ENCODE peak calls at places on chromosomes 16 and 17, in nine cellular contexts. One of them, this sample, is unnamed.

GRCh38 chr16:81797443-81797842 is 18.4 kb downstream of the PLCG2 start:
- DNase-seq in body of pancreas: no peak
- DNase-seq in right lobe of liver: no peak
- DNase-seq in colonic mucosa: no peak
- DNase-seq in small intestine: no peak
- DNase-seq in upper lobe of right lung: no peak
- DNase-seq in fibroblast of the aortic adventitia: no peak
- DNase-seq in AG04449: no peak
- DNase-seq in AG09309: no peak
- DNase-seq in this sample: no peak

GRCh38 chr16:51267676-51268075 is 116.6 kb upstream of the SALL1 start:
- DNase-seq in small intestine: no peak
- DNase-seq in body of pancreas: no peak
- DNase-seq in AG09309: no peak
- DNase-seq in colonic mucosa: no peak
- DNase-seq in upper lobe of right lung: no peak
- DNase-seq in right lobe of liver: no peak
- DNase-seq in AG04449: no peak
- DNase-seq in fibroblast of the aortic adventitia: no peak
- DNase-seq in this sample: no peak

GRCh38 chr17:63550816-63551639 is 751 bp downstream of the DCAF7 start:
- DNase-seq in AG04449: no peak
- DNase-seq in fibroblast of the aortic adventitia: peak
- DNase-seq in upper lobe of right lung: peak
- DNase-seq in colonic mucosa: peak
- DNase-seq in small intestine: peak
- DNase-seq in AG09309: no peak
- DNase-seq in right lobe of liver: no peak
- DNase-seq in body of pancreas: no peak
- DNase-seq in this sample: no peak

GRCh38 chr16:68779891-68780290 is 42.8 kb downstream of the CDH1 start:
- DNase-seq in colonic mucosa: peak
- DNase-seq in upper lobe of right lung: no peak
- DNase-seq in right lobe of liver: peak
- DNase-seq in AG04449: no peak
- DNase-seq in AG09309: no peak
- DNase-seq in fibroblast of the aortic adventitia: no peak
- DNase-seq in small intestine: no peak
- DNase-seq in body of pancreas: peak
- DNase-seq in this sample: no peak

GRCh38 chr17:18981642-18982424 is 22.7 kb downstream of the FAM83G start:
- DNase-seq in body of pancreas: peak
- DNase-seq in AG04449: peak
- DNase-seq in small intestine: peak
- DNase-seq in AG09309: peak
- DNase-seq in right lobe of liver: peak
- DNase-seq in fibroblast of the aortic adventitia: peak
- DNase-seq in upper lobe of right lung: no peak
- DNase-seq in colonic mucosa: peak
- DNase-seq in this sample: no peak

GRCh38 chr16:27458196-27458728 is 56.3 kb downstream of the IL21R start:
- DNase-seq in small intestine: no peak
- DNase-seq in colonic mucosa: no peak
- DNase-seq in upper lobe of right lung: no peak
- DNase-seq in fibroblast of the aortic adventitia: no peak
- DNase-seq in AG04449: no peak
- DNase-seq in body of pancreas: no peak
- DNase-seq in right lobe of liver: no peak
- DNase-seq in AG09309: no peak
- DNase-seq in this sample: no peak

GRCh38 chr17:78879679-78880186 is 23.3 kb downstream of the CEP295NL start:
- DNase-seq in AG04449: peak
- DNase-seq in colonic mucosa: peak
- DNase-seq in small intestine: no peak
- DNase-seq in upper lobe of right lung: peak
- DNase-seq in AG09309: peak
- DNase-seq in right lobe of liver: no peak
- DNase-seq in fibroblast of the aortic adventitia: peak
- DNase-seq in body of pancreas: peak
- DNase-seq in this sample: no peak

GRCh38 chr17:43982171-43982570 is 22.3 kb upstream of the NAGS start:
- DNase-seq in upper lobe of right lung: no peak
- DNase-seq in AG04449: no peak
- DNase-seq in colonic mucosa: no peak
- DNase-seq in small intestine: no peak
- DNase-seq in right lobe of liver: no peak
- DNase-seq in fibroblast of the aortic adventitia: no peak
- DNase-seq in body of pancreas: no peak
- DNase-seq in AG09309: no peak
- DNase-seq in this sample: no peak

GRCh38 chr16:87603684-87604571 is 1.6 kb downstream of the JPH3 start:
- DNase-seq in AG09309: no peak
- DNase-seq in small intestine: no peak
- DNase-seq in upper lobe of right lung: no peak
- DNase-seq in body of pancreas: no peak
- DNase-seq in AG04449: no peak
- DNase-seq in fibroblast of the aortic adventitia: no peak
- DNase-seq in colonic mucosa: no peak
- DNase-seq in right lobe of liver: no peak
- DNase-seq in this sample: no peak

GRCh38 chr16:851209-851810 is 50.8 kb upstream of the GNG13 start:
- DNase-seq in colonic mucosa: no peak
- DNase-seq in AG04449: no peak
- DNase-seq in fibroblast of the aortic adventitia: no peak
- DNase-seq in right lobe of liver: no peak
- DNase-seq in AG09309: no peak
- DNase-seq in body of pancreas: no peak
- DNase-seq in small intestine: no peak
- DNase-seq in upper lobe of right lung: no peak
- DNase-seq in this sample: no peak

GRCh38 chr16:66950971-66951790 is 9.9 kb upstream of the CES3 start:
- DNase-seq in right lobe of liver: no peak
- DNase-seq in AG09309: no peak
- DNase-seq in colonic mucosa: no peak
- DNase-seq in upper lobe of right lung: no peak
- DNase-seq in fibroblast of the aortic adventitia: no peak
- DNase-seq in small intestine: no peak
- DNase-seq in AG04449: no peak
- DNase-seq in body of pancreas: no peak
- DNase-seq in this sample: no peak

GRCh38 chr16:55640714-55641327 is 15.0 kb upstream of the SLC6A2 start:
- DNase-seq in AG09309: no peak
- DNase-seq in colonic mucosa: no peak
- DNase-seq in fibroblast of the aortic adventitia: no peak
- DNase-seq in body of pancreas: no peak
- DNase-seq in small intestine: no peak
- DNase-seq in upper lobe of right lung: no peak
- DNase-seq in AG04449: no peak
- DNase-seq in right lobe of liver: no peak
- DNase-seq in this sample: no peak

GRCh38 chr16:85991425-85991824 is 92.5 kb downstream of the IRF8 start:
- DNase-seq in colonic mucosa: no peak
- DNase-seq in body of pancreas: no peak
- DNase-seq in fibroblast of the aortic adventitia: no peak
- DNase-seq in small intestine: no peak
- DNase-seq in upper lobe of right lung: peak
- DNase-seq in AG09309: no peak
- DNase-seq in right lobe of liver: no peak
- DNase-seq in AG04449: no peak
- DNase-seq in this sample: no peak

GRCh38 chr17:63402808-63403207 is 43.3 kb downstream of the CYB561 start:
- DNase-seq in AG04449: no peak
- DNase-seq in upper lobe of right lung: no peak
- DNase-seq in right lobe of liver: no peak
- DNase-seq in fibroblast of the aortic adventitia: peak
- DNase-seq in colonic mucosa: no peak
- DNase-seq in AG09309: no peak
- DNase-seq in small intestine: no peak
- DNase-seq in body of pancreas: no peak
- DNase-seq in this sample: no peak

GRCh38 chr16:17275989-17276530 is 194.7 kb downstream of the XYLT1 start:
- DNase-seq in AG09309: no peak
- DNase-seq in fibroblast of the aortic adventitia: no peak
- DNase-seq in small intestine: no peak
- DNase-seq in upper lobe of right lung: no peak
- DNase-seq in right lobe of liver: no peak
- DNase-seq in colonic mucosa: no peak
- DNase-seq in body of pancreas: no peak
- DNase-seq in AG04449: no peak
- DNase-seq in this sample: no peak

GRCh38 chr17:31008374-31009035 is 37.7 kb downstream of the RNF135 start:
- DNase-seq in AG04449: no peak
- DNase-seq in body of pancreas: peak
- DNase-seq in fibroblast of the aortic adventitia: peak
- DNase-seq in upper lobe of right lung: peak
- DNase-seq in small intestine: peak
- DNase-seq in colonic mucosa: peak
- DNase-seq in AG09309: no peak
- DNase-seq in right lobe of liver: peak
- DNase-seq in this sample: no peak

GRCh38 chr16:86052926-86053325 is 154.0 kb downstream of the IRF8 start:
- DNase-seq in colonic mucosa: no peak
- DNase-seq in right lobe of liver: peak
- DNase-seq in small intestine: no peak
- DNase-seq in AG09309: no peak
- DNase-seq in body of pancreas: no peak
- DNase-seq in upper lobe of right lung: no peak
- DNase-seq in AG04449: no peak
- DNase-seq in fibroblast of the aortic adventitia: no peak
- DNase-seq in this sample: no peak

GRCh38 chr17:32261521-32261792 is 4.2 kb upstream of the RHBDL3 start:
- DNase-seq in fibroblast of the aortic adventitia: no peak
- DNase-seq in AG09309: no peak
- DNase-seq in upper lobe of right lung: no peak
- DNase-seq in colonic mucosa: no peak
- DNase-seq in AG04449: no peak
- DNase-seq in body of pancreas: no peak
- DNase-seq in small intestine: no peak
- DNase-seq in right lobe of liver: no peak
- DNase-seq in this sample: no peak

GRCh38 chr16:82070656-82071369 is 35.8 kb downstream of the HSD17B2 start:
- DNase-seq in upper lobe of right lung: no peak
- DNase-seq in body of pancreas: no peak
- DNase-seq in colonic mucosa: no peak
- DNase-seq in right lobe of liver: no peak
- DNase-seq in small intestine: no peak
- DNase-seq in AG09309: peak
- DNase-seq in AG04449: peak
- DNase-seq in fibroblast of the aortic adventitia: peak
- DNase-seq in this sample: peak

GRCh38 chr17:46821482-46822387 is 3.2 kb upstream of the WNT3 start:
- DNase-seq in AG09309: no peak
- DNase-seq in small intestine: no peak
- DNase-seq in right lobe of liver: no peak
- DNase-seq in upper lobe of right lung: no peak
- DNase-seq in fibroblast of the aortic adventitia: no peak
- DNase-seq in AG04449: no peak
- DNase-seq in colonic mucosa: no peak
- DNase-seq in body of pancreas: no peak
- DNase-seq in this sample: no peak
- H3K4me3 ChIP-seq in AG09309: no peak
- H3K4me3 ChIP-seq in small intestine: no peak
- H3K4me3 ChIP-seq in right lobe of liver: no peak
- H3K4me3 ChIP-seq in upper lobe of right lung: no peak
- H3K4me3 ChIP-seq in fibroblast of the aortic adventitia: no peak
- H3K4me3 ChIP-seq in AG04449: no peak
- H3K4me3 ChIP-seq in colonic mucosa: no peak
- H3K4me3 ChIP-seq in body of pancreas: no peak
- H3K4me3 ChIP-seq in this sample: no peak

GRCh38 chr17:48994548-48995331 is 2.4 kb upstream of the IGF2BP1 start:
- DNase-seq in upper lobe of right lung: no peak
- DNase-seq in AG04449: no peak
- DNase-seq in fibroblast of the aortic adventitia: no peak
- DNase-seq in AG09309: no peak
- DNase-seq in colonic mucosa: no peak
- DNase-seq in body of pancreas: no peak
- DNase-seq in right lobe of liver: no peak
- DNase-seq in small intestine: no peak
- DNase-seq in this sample: no peak

GRCh38 chr17:48996696-48997102 is 486 bp upstream of the IGF2BP1 start:
- DNase-seq in AG04449: no peak
- DNase-seq in colonic mucosa: no peak
- DNase-seq in upper lobe of right lung: no peak
- DNase-seq in small intestine: no peak
- DNase-seq in body of pancreas: no peak
- DNase-seq in right lobe of liver: no peak
- DNase-seq in AG09309: no peak
- DNase-seq in fibroblast of the aortic adventitia: no peak
- DNase-seq in this sample: no peak

GRCh38 chr17:48995332-48995870 is 1.8 kb upstream of the IGF2BP1 start:
- DNase-seq in colonic mucosa: no peak
- DNase-seq in fibroblast of the aortic adventitia: no peak
- DNase-seq in right lobe of liver: no peak
- DNase-seq in AG09309: no peak
- DNase-seq in upper lobe of right lung: no peak
- DNase-seq in body of pancreas: no peak
- DNase-seq in AG04449: no peak
- DNase-seq in small intestine: no peak
- DNase-seq in this sample: no peak

GRCh38 chr17:48997103-48997826 is at the start of gene IGF2BP1:
- DNase-seq in right lobe of liver: no peak
- DNase-seq in AG09309: no peak
- DNase-seq in AG04449: no peak
- DNase-seq in body of pancreas: no peak
- DNase-seq in upper lobe of right lung: no peak
- DNase-seq in small intestine: no peak
- DNase-seq in colonic mucosa: no peak
- DNase-seq in fibroblast of the aortic adventitia: peak
- DNase-seq in this sample: no peak

GRCh38 chr17:48995871-48996695 is 1.1 kb upstream of the IGF2BP1 start:
- DNase-seq in body of pancreas: no peak
- DNase-seq in colonic mucosa: no peak
- DNase-seq in upper lobe of right lung: no peak
- DNase-seq in AG09309: no peak
- DNase-seq in right lobe of liver: no peak
- DNase-seq in fibroblast of the aortic adventitia: no peak
- DNase-seq in AG04449: no peak
- DNase-seq in small intestine: no peak
- DNase-seq in this sample: no peak
- H3K4me3 ChIP-seq in body of pancreas: no peak
- H3K4me3 ChIP-seq in colonic mucosa: no peak
- H3K4me3 ChIP-seq in upper lobe of right lung: no peak
- H3K4me3 ChIP-seq in AG09309: no peak
- H3K4me3 ChIP-seq in right lobe of liver: no peak
- H3K4me3 ChIP-seq in fibroblast of the aortic adventitia: peak
- H3K4me3 ChIP-seq in AG04449: peak
- H3K4me3 ChIP-seq in small intestine: no peak
- H3K4me3 ChIP-seq in this sample: no peak

GRCh38 chr17:45131294-45131615 is 1.1 kb downstream of the PLCD3 start:
- DNase-seq in colonic mucosa: no peak
- DNase-seq in small intestine: no peak
- DNase-seq in fibroblast of the aortic adventitia: no peak
- DNase-seq in right lobe of liver: no peak
- DNase-seq in body of pancreas: no peak
- DNase-seq in AG04449: no peak
- DNase-seq in AG09309: no peak
- DNase-seq in upper lobe of right lung: peak
- DNase-seq in this sample: no peak
- H3K4me3 ChIP-seq in colonic mucosa: peak
- H3K4me3 ChIP-seq in small intestine: no peak
- H3K4me3 ChIP-seq in fibroblast of the aortic adventitia: peak
- H3K4me3 ChIP-seq in right lobe of liver: no peak
- H3K4me3 ChIP-seq in body of pancreas: no peak
- H3K4me3 ChIP-seq in AG04449: peak
- H3K4me3 ChIP-seq in AG09309: peak
- H3K4me3 ChIP-seq in upper lobe of right lung: peak
- H3K4me3 ChIP-seq in this sample: peak

GRCh38 chr17:59829217-59830006 is 63.3 kb downstream of the TUBD1 start:
- DNase-seq in fibroblast of the aortic adventitia: peak
- DNase-seq in AG09309: peak
- DNase-seq in small intestine: peak
- DNase-seq in right lobe of liver: no peak
- DNase-seq in colonic mucosa: peak
- DNase-seq in AG04449: peak
- DNase-seq in body of pancreas: no peak
- DNase-seq in upper lobe of right lung: no peak
- DNase-seq in this sample: peak
- H3K4me3 ChIP-seq in fibroblast of the aortic adventitia: peak
- H3K4me3 ChIP-seq in AG09309: no peak
- H3K4me3 ChIP-seq in small intestine: peak
- H3K4me3 ChIP-seq in right lobe of liver: no peak
- H3K4me3 ChIP-seq in colonic mucosa: peak
- H3K4me3 ChIP-seq in AG04449: peak
- H3K4me3 ChIP-seq in body of pancreas: no peak
- H3K4me3 ChIP-seq in upper lobe of right lung: no peak
- H3K4me3 ChIP-seq in this sample: peak

This sample was measured in epithelial cell of proximal tubule.